ENCODE peak calls at places on chromosomes 2 and 18, in five cellular contexts. I is left ventricle myocardium inferior, L is GM12865, W is fibroblast of lung, B is astrocyte of the spinal cord. S is an unnamed sample.

GRCh38 chr2:30491225-30491624 is 44.2 kb downstream of the LCLAT1 start:
- DNase-seq in B (no peak), I (no peak), W (no peak), L (no peak), S (no peak)

GRCh38 chr2:226475650-226476049 is 324.0 kb downstream of the IRS1 start:
- DNase-seq in W (peak; percentile 89), L (no peak), I (no peak), B (peak; percentile 75), S (peak; percentile 85)

GRCh38 chr18:13888317-13888716 is 27.0 kb downstream of the MC2R start:
- DNase-seq in B (no peak), L (no peak), W (no peak), I (no peak), S (no peak)

GRCh38 chr18:63518178-63519012 is 23.8 kb upstream of the SERPINB12 start:
- DNase-seq in W (peak; percentile 48), L (peak; percentile 82), I (no peak), B (peak; percentile 76), S (peak; percentile 85)

GRCh38 chr2:134281815-134282419 is 28.0 kb downstream of the MGAT5 start:
- DNase-seq in I (no peak), L (peak; percentile 41), W (no peak), B (no peak), S (no peak)

GRCh38 chr2:80947601-80948130 is 643.1 kb upstream of the LRRTM1 start:
- DNase-seq in W (no peak), L (no peak), I (no peak), B (no peak), S (no peak)

GRCh38 chr2:165450141-165450540 is 19.4 kb upstream of the CSRNP3 start:
- DNase-seq in I (no peak), L (no peak), W (no peak), B (no peak), S (peak; percentile 41)

GRCh38 chr2:127226520-127227263 is 6.6 kb upstream of the CYP27C1 start:
- DNase-seq in I (no peak), W (peak; percentile 95), L (peak; percentile 67), B (peak; percentile 93), S (peak; percentile 58)

GRCh38 chr2:2699117-2699497 is 368.0 kb upstream of the MYT1L start:
- DNase-seq in B (no peak), I (no peak), W (no peak), L (no peak), S (no peak)

GRCh38 chr2:150282821-150283309 is 204.6 kb downstream of the RND3 start:
- DNase-seq in I (no peak), B (no peak), L (no peak), W (peak; percentile 32), S (peak; percentile 41)

GRCh38 chr2:71474116-71474743 is 20.9 kb downstream of the DYSF start:
- DNase-seq in I (no peak), B (no peak), W (no peak), L (no peak), S (no peak)

GRCh38 chr2:224211821-224212220 is 172.7 kb upstream of the SERPINE2 start:
- DNase-seq in W (peak; percentile 28), I (no peak), L (no peak), B (no peak), S (peak; percentile 74)

GRCh38 chr2:200252661-200253067 is 53.8 kb upstream of the SPATS2L start:
- DNase-seq in B (peak; percentile 74), L (no peak), W (peak; percentile 60), I (no peak), S (peak; percentile 73)

GRCh38 chr18:23871410-23871809 is 143.1 kb upstream of the TTC39C start:
- DNase-seq in I (peak; percentile 29), L (peak; percentile 51), B (no peak), W (peak; percentile 64), S (peak; percentile 45)

GRCh38 chr2:47259829-47260228 is 104.7 kb upstream of the STPG4 start:
- DNase-seq in W (no peak), B (no peak), I (no peak), L (no peak), S (no peak)

GRCh38 chr2:143161982-143162837 is 33.0 kb downstream of the ARHGAP15 start:
- DNase-seq in W (peak; percentile 46), L (peak; percentile 67), B (peak; percentile 45), I (no peak), S (peak; percentile 45)

GRCh38 chr18:77062518-77063003 is 70.0 kb downstream of the MBP start:
- DNase-seq in W (peak; percentile 96), B (peak; percentile 87), I (no peak), L (peak; percentile 94), S (peak; percentile 81)

GRCh38 chr2:136670-137069 is 90.4 kb upstream of the FAM110C start:
- DNase-seq in W (no peak), I (no peak), B (no peak), L (no peak), S (no peak)

GRCh38 chr2:59746291-59746690 is 807.2 kb downstream of the BCL11A start:
- DNase-seq in I (no peak), L (no peak), W (no peak), B (no peak), S (no peak)

GRCh38 chr18:39453882-39454281 is 1888.3 kb upstream of the CELF4 start:
- DNase-seq in W (peak; percentile 66), I (no peak), L (no peak), B (peak; percentile 79), S (peak; percentile 63)
- H3K4me3 ChIP-seq in W (peak overlapping the region; percentile 21), I (peak overlapping the region; percentile 33), L (no peak overlapping the region), B (no peak overlapping the region), S (no peak overlapping the region)

GRCh38 chr2:61905372-61906186 is at the start of gene COMMD1:
- DNase-seq in I (peak; percentile 83), L (peak; percentile 89), W (peak; percentile 71), B (peak; percentile 74), S (peak; percentile 77)

GRCh38 chr2:61906187-61906470 is 655 bp downstream of the COMMD1 start:
- DNase-seq in L (no peak), W (no peak), B (no peak), I (no peak), S (no peak)

GRCh38 chr2:61911510-61911909 is 6.0 kb downstream of the COMMD1 start:
- DNase-seq in L (no peak), I (no peak), W (no peak), B (no peak), S (no peak)

GRCh38 chr2:61910603-61911002 is 5.1 kb downstream of the COMMD1 start:
- DNase-seq in I (no peak), W (no peak), B (no peak), L (no peak), S (peak; percentile 16)
- TF ChIP-seq CTCF in I (peak; percentile 28), W (peak; percentile 29), B (peak; percentile 16), L (no peak), S (peak; percentile 18)

DNA sequence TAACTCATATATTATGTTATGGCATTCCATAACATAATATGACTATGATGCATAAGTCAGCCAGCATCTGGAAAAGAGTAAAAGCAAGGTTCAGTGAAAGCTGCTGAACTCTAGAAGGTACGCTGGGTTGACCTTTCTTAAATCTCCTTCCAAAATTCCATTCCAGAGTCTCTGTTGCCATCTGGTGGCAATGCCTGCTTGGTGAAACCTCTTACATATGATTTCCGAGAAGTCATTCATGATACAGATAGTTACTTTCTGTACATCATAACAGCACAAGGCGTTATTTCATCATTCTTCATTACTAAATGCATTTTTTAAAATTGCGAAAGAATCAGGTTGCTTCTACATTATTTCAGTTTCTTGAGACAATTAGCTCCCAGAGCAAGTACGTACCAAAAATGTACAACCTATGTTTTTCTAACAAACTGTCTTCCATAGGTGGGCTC is 7.0 kb upstream of the EPG5 start:
- DNase-seq in L (peak; percentile 71), I (peak; percentile 23), B (peak; percentile 85), W (peak; percentile 73), S (peak; percentile 95)
- H3K4me3 ChIP-seq in L (no peak overlapping the region), I (no peak overlapping the region), B (no peak overlapping the region), W (no peak overlapping the region), S (no peak overlapping the region)

DNA sequence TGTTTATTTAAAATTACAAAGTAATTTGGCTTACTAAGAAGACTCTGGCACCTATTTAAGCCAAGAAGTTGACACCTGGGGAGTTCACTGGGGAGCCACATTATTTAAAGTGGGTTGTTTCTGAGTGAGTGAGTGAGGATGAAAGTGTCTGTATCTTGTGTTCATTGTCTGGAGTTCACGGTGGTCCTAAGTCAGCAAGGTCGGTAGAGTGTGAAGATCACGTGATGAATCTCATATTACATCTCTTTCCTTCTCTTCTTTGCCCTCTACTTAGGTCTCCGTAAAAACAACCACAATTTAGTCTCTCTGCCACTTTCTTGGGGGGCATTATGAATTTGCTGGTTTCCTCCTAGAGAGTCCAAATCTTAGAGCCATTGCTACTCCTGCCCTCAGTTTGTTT is 67.8 kb downstream of the DIS3L2 start:
- DNase-seq in W (no peak), I (no peak), B (no peak), L (no peak), S (no peak)
- TF ChIP-seq CTCF in W (no peak), I (no peak), B (no peak), L (no peak), S (no peak)

DNA sequence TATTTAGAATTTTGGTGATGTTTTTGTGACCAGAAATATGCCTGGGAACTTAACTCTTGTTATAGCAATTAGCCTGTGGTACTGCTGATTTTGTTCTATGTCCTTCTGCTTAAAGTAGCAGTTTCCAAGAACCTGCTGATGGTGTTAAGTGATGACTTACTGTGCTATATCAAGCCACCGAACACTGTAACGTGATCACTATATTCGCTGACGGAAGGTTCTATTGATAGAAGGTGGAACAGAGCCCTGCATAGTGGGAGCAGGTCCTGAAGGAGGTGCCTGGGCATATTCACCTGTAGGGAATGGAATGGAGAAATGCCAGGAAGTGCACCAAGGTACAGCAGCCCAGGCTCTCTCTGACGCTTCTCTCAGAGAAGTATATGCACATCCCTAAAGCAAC is 76.8 kb downstream of the UXS1 start:
- DNase-seq in W (no peak), L (no peak), I (no peak), B (no peak), S (no peak)
- H3K4me3 ChIP-seq in W (no peak overlapping the region), L (no peak overlapping the region), I (no peak overlapping the region), B (no peak overlapping the region), S (no peak overlapping the region)

GRCh38 chr2:38233231-38233983 is 143.7 kb downstream of the ATL2 start:
- DNase-seq in I (no peak), L (no peak), W (peak; percentile 83), B (peak; percentile 72), S (peak; percentile 64)
- TF ChIP-seq CTCF in I (peak; percentile 33), L (no peak), W (no peak), B (peak; percentile 20), S (peak; percentile 19)

GRCh38 chr18:9741821-9742541 is 33.9 kb downstream of the RAB31 start:
- DNase-seq in W (no peak), B (peak; percentile 39), I (no peak), L (no peak), S (peak; percentile 33)

GRCh38 chr18:9743200-9744016 is 35.3 kb downstream of the RAB31 start:
- DNase-seq in L (no peak), W (peak; percentile 97), B (peak; percentile 97), I (no peak), S (peak; percentile 82)

GRCh38 chr18:9741461-9741820 is 33.3 kb downstream of the RAB31 start:
- DNase-seq in I (no peak), L (no peak), W (no peak), B (no peak), S (no peak)

GRCh38 chr18:9740076-9740475 is 32.0 kb downstream of the RAB31 start:
- DNase-seq in I (no peak), W (no peak), B (no peak), L (no peak), S (peak; percentile 38)

DNA sequence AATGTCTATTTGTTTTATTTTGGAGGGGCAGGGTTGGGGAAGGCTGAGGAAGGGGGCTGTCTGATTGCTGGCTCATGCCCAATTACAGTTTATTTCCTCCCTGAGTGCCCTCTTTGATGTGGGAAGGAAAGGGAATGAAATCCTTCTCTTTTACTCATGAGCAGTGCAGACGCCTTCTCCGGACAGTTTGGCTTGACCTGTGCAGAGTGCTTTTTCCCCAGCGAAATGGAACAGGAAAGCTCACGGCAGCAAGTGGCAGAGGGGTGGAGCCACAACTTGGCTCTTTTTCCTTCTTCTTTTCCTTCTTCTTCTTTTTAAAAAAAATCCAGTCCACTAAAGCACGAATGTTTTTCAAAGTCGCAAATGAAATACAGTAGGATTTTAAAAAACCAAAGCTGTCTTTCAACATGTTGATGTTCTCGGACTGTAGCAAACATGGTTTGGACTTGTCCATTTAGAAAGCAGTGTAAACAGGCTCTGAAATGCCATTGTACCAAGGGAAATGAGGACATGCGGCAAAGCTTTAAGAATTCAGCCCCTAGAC is 34.6 kb downstream of the RAB31 start:
- DNase-seq in B (peak; percentile 68), W (peak; percentile 79), I (no peak), L (no peak), S (peak; percentile 52)
- H3K4me3 ChIP-seq in B (no peak overlapping the region), W (no peak overlapping the region), I (peak overlapping the region; percentile 42), L (no peak overlapping the region), S (peak overlapping the region; percentile 13)